ENCODE peak calls at places on chromosomes 1 and 21, in ten cellular contexts. U, N, O, M, X, V, B, E, S and F are unnamed samples. For H3K36me3 and H3K9me3, the result is how much of the 10 kb centered on the place peaks cover.

GRCh38 chr1:244654284-244655038 is 1.5 kb downstream of the DESI2 start:
- DNase-seq in E (no peak), S (no peak), V (no peak), N (no peak), O (no peak), M (no peak), B (no peak), X (no peak), U (no peak), F (no peak)

GRCh38 chr1:33347650-33347992 is 26.7 kb upstream of the A3GALT2 start:
- DNase-seq in V (no peak), B (no peak), N (no peak), U (no peak), M (no peak), S (peak), E (no peak), O (no peak), X (no peak), F (peak)

GRCh38 chr1:47332779-47333577 is 612 bp upstream of the CMPK1 start:
- DNase-seq in M (no peak), U (no peak), N (no peak), E (no peak), S (no peak), V (peak), B (no peak), O (no peak), X (no peak), F (no peak)

GRCh38 chr1:115140442-115141144 is 51.3 kb upstream of the TSPAN2 start:
- DNase-seq in M (no peak), X (no peak), E (no peak), N (no peak), O (no peak), V (no peak), S (no peak), B (no peak), U (no peak), F (no peak)

GRCh38 chr1:207876129-207876528 is 34.8 kb downstream of the CD34 start:
- DNase-seq in U (no peak), E (peak), X (no peak), N (no peak), O (no peak), V (peak), S (no peak), M (no peak), B (peak), F (no peak)

GRCh38 chr1:72412286-72412685 is 129.9 kb upstream of the NEGR1 start:
- DNase-seq in M (no peak), B (no peak), N (no peak), E (no peak), U (no peak), V (no peak), O (no peak), X (no peak), S (no peak), F (no peak)

GRCh38 chr1:160885080-160885479 is at the start of gene ITLN1:
- DNase-seq in M (no peak), E (no peak), B (no peak), S (no peak), N (no peak), O (no peak), U (no peak), X (no peak), V (no peak), F (no peak)

GRCh38 chr1:78716186-78716585 is 66.6 kb downstream of the IFI44 start:
- DNase-seq in M (no peak), E (no peak), U (no peak), X (no peak), V (no peak), B (no peak), O (no peak), S (no peak), N (no peak), F (no peak)

GRCh38 chr1:117838911-117839310 is 90.5 kb downstream of the GDAP2 start:
- DNase-seq in S (no peak), U (no peak), E (no peak), N (no peak), O (no peak), M (no peak), V (no peak), X (no peak), B (no peak), F (no peak)

GRCh38 chr1:224274970-224275626 is 54.9 kb downstream of the NVL start:
- DNase-seq in N (no peak), V (no peak), B (no peak), M (no peak), U (no peak), O (no peak), E (no peak), X (no peak), S (no peak), F (no peak)

GRCh38 chr1:183023146-183023600 is at the start of gene LAMC1:
- DNase-seq in S (peak), B (peak), V (peak), E (peak), U (peak), O (peak), M (no peak), X (peak), N (no peak), F (peak)

GRCh38 chr1:230891984-230892383 is 23.7 kb upstream of the C1orf198 start:
- DNase-seq in E (no peak), M (no peak), O (no peak), U (no peak), X (no peak), S (no peak), V (no peak), N (no peak), B (no peak), F (no peak)

GRCh38 chr21:35796834-35797233 is 263.5 kb downstream of the SETD4 start:
- DNase-seq in O (no peak), E (no peak), M (no peak), U (no peak), S (no peak), N (no peak), V (no peak), X (no peak), B (no peak), F (no peak)

GRCh38 chr1:174875306-174875705 is 124.4 kb upstream of the CACYBP start:
- DNase-seq in X (no peak), U (no peak), M (no peak), B (peak), V (peak), E (no peak), S (peak), O (no peak), N (no peak), F (no peak)

GRCh38 chr1:237875291-237875690 is 15.4 kb downstream of the ZP4 start:
- DNase-seq in E (no peak), B (peak), N (no peak), V (no peak), X (no peak), O (no peak), U (no peak), M (no peak), S (no peak), F (no peak)

GRCh38 chr21:36065497-36066036 is 4.3 kb upstream of the CBR1 start:
- DNase-seq in N (no peak), X (no peak), B (no peak), O (no peak), E (no peak), S (peak), V (no peak), U (no peak), M (no peak), F (no peak)

GRCh38 chr1:154943649-154944421 is 7.3 kb upstream of the PMVK start:
- DNase-seq in S (peak), M (peak), V (peak), E (peak), B (peak), U (no peak), X (peak), O (peak), N (no peak), F (no peak)

GRCh38 chr1:160795951-160796383 is at the start of gene LY9:
- DNase-seq in U (no peak), V (no peak), O (peak), E (no peak), M (peak), N (no peak), S (no peak), X (no peak), B (no peak), F (no peak)

GRCh38 chr1:100397681-100398080 is 45.4 kb downstream of the CDC14A start:
- DNase-seq in U (no peak), X (no peak), S (no peak), E (no peak), M (no peak), V (no peak), N (no peak), B (no peak), O (no peak), F (no peak)

GRCh38 chr21:45162115-45162514 is 87.7 kb downstream of the ADARB1 start:
- DNase-seq in E (no peak), S (no peak), O (no peak), B (no peak), X (no peak), U (no peak), V (no peak), N (no peak), M (no peak), F (no peak)

GRCh38 chr1:2104621-2105427 is 54.6 kb downstream of the PRKCZ start:
- DNase-seq in S (peak), X (no peak), B (peak), V (peak), O (no peak), E (peak), U (no peak), M (no peak), N (no peak), F (peak)

GRCh38 chr1:74455390-74455789 is 57.0 kb downstream of the LRRC53 start:
- DNase-seq in M (no peak), O (no peak), U (no peak), S (no peak), V (no peak), N (no peak), E (no peak), B (no peak), X (no peak), F (no peak)

GRCh38 chr21:25929859-25930520 is 195.2 kb downstream of the GABPA start:
- DNase-seq in S (peak), O (no peak), B (no peak), U (no peak), E (no peak), M (no peak), N (no peak), V (peak), X (no peak), F (peak)

GRCh38 chr1:202135221-202135721 is 9.3 kb downstream of the ARL8A start:
- DNase-seq in B (peak), U (peak), N (peak), S (peak), E (peak), M (peak), X (peak), V (peak), O (peak), F (peak)

GRCh38 chr1:185926562-185926961 is 192.4 kb downstream of the HMCN1 start:
- DNase-seq in M (no peak), S (no peak), O (no peak), B (no peak), E (no peak), U (no peak), X (no peak), N (no peak), V (no peak), F (no peak)

GRCh38 chr21:35335951-35336446 is 286.9 kb upstream of the RUNX1 start:
- DNase-seq in O (no peak), M (no peak), X (no peak), U (no peak), S (no peak), B (no peak), V (no peak), N (no peak), E (no peak), F (no peak)

GRCh38 chr21:35825954-35826353 is 234.4 kb downstream of the SETD4 start:
- DNase-seq in U (no peak), O (no peak), X (no peak), E (no peak), B (no peak), N (no peak), M (no peak), V (no peak), S (no peak), F (no peak)

GRCh38 chr1:21706151-21706835 is 37.1 kb upstream of the RAP1GAP start:
- DNase-seq in S (peak), X (no peak), B (peak), N (no peak), E (no peak), M (no peak), U (no peak), O (no peak), V (peak), F (no peak)

GRCh38 chr21:35732788-35733187 is 327.5 kb downstream of the SETD4 start:
- DNase-seq in N (no peak), O (no peak), S (no peak), U (no peak), V (no peak), X (no peak), B (no peak), E (no peak), M (no peak), F (no peak)

GRCh38 chr1:41242645-41243171 is 602 bp upstream of the SCMH1 start:
- DNase-seq in V (peak), N (no peak), E (no peak), X (no peak), U (no peak), M (no peak), B (no peak), S (no peak), O (no peak), F (no peak)

GRCh38 chr1:44049839-44050238 is 18.6 kb upstream of the SLC6A9 start:
- DNase-seq in E (no peak), B (no peak), S (no peak), O (no peak), M (no peak), N (peak), U (no peak), V (no peak), X (no peak), F (no peak)

GRCh38 chr1:153346067-153346723 is 2.4 kb downstream of the PGLYRP4 start:
- DNase-seq in S (no peak), M (no peak), B (peak), E (no peak), N (no peak), O (no peak), X (no peak), U (no peak), V (no peak), F (no peak)

GRCh38 chr1:8133657-8134430 is 107.7 kb upstream of the ERRFI1 start:
- DNase-seq in B (no peak), O (peak), U (peak), E (no peak), M (no peak), X (no peak), V (no peak), S (no peak), N (peak), F (peak)

GRCh38 chr1:21534674-21535378 is 25.6 kb downstream of the ALPL start:
- DNase-seq in B (peak), X (peak), E (peak), U (no peak), V (peak), O (peak), N (peak), M (no peak), S (peak), F (no peak)

GRCh38 chr1:45660336-45660735 is 26.0 kb downstream of the GPBP1L1 start:
- DNase-seq in U (no peak), V (no peak), X (no peak), B (no peak), S (no peak), N (no peak), O (no peak), E (no peak), M (no peak), F (no peak)

GRCh38 chr1:6180215-6180577 is at the start of gene CHD5:
- DNase-seq in E (no peak), O (no peak), U (no peak), M (no peak), X (no peak), V (peak), B (peak), N (no peak), S (peak), F (no peak)

GRCh38 chr1:53148123-53148522 is 5.7 kb upstream of the SLC1A7 start:
- DNase-seq in V (no peak), U (no peak), X (no peak), O (no peak), S (no peak), N (no peak), B (no peak), M (no peak), E (no peak), F (no peak)

GRCh38 chr1:62906428-62906886 is 122.5 kb downstream of the ATG4C start:
- DNase-seq in S (peak), O (no peak), M (no peak), N (no peak), U (no peak), B (peak), V (peak), E (peak), X (no peak), F (no peak)
- TF ChIP-seq CTCF in S (peak), O (no peak), M (no peak), N (peak), U (peak), B (peak), V (peak), E (peak), X (peak), F (no peak)

GRCh38 chr1:15640667-15641066 is 23.4 kb downstream of the DDI2 start:
- DNase-seq in E (no peak), M (no peak), O (no peak), S (no peak), B (no peak), N (no peak), U (no peak), X (no peak), V (no peak), F (no peak)
- H3K36me3 ChIP-seq in E (half or more), M (under half), O (half or more), S (under half), B (half or more), N (under half), U (half or more), X (under half), V (under half), F (half or more)

GRCh38 chr1:14705824-14706223 is 107.3 kb downstream of the KAZN start:
- DNase-seq in V (no peak), E (no peak), B (no peak), S (no peak), N (no peak), X (no peak), U (no peak), O (no peak), M (no peak), F (no peak)

GRCh38 chr1:14699596-14699995 is 101.1 kb downstream of the KAZN start:
- DNase-seq in V (no peak), U (no peak), N (no peak), S (peak), O (no peak), M (no peak), X (no peak), E (no peak), B (no peak), F (no peak)

GRCh38 chr1:14707774-14708450 is 109.4 kb downstream of the KAZN start:
- DNase-seq in M (no peak), E (no peak), S (no peak), X (no peak), O (peak), N (no peak), U (no peak), B (no peak), V (no peak), F (no peak)

GRCh38 chr1:14706656-14707055 is 108.2 kb downstream of the KAZN start:
- DNase-seq in V (no peak), M (no peak), X (no peak), O (no peak), N (no peak), U (no peak), B (no peak), S (no peak), E (no peak), F (no peak)

GRCh38 chr1:14704846-14705245 is 106.4 kb downstream of the KAZN start:
- DNase-seq in N (no peak), U (no peak), M (no peak), S (no peak), B (no peak), X (no peak), V (no peak), O (no peak), E (no peak), F (no peak)
- H3K9me3 ChIP-seq in N (under half), U (under half), M (under half), S (under half), B (under half), X (under half), V (under half), O (under half), E (under half), F (under half)

GRCh38 chr1:77126309-77126708 is 92.9 kb downstream of the PIGK start:
- DNase-seq in M (no peak), U (no peak), N (peak), X (peak), O (peak), V (peak), B (peak), E (no peak), S (peak), F (no peak)
- TF ChIP-seq CTCF in M (peak), U (peak), N (peak), X (peak), O (peak), V (peak), B (peak), E (peak), S (peak), F (peak)

DNA sequence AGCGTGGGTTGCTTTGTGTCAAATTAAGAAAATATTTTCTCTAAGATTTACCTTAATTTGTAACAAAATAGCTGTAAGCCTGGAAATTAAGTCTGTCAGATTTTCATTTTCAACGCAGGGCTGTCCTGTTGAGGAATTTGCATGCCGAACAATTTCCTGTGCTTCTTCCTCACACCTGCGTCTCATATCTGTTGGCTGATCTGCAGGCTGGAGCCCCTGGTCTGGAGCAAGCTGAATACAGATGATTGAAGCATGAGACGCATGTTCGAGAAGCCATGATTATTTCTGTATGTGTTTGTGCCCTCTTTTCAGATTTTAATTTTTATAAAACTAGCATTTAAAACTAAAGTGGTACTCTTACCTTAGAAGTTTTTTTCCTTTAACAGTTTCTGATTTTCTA is 9.8 kb downstream of the MIXL1 start:
- DNase-seq in S (no peak), X (no peak), B (no peak), O (no peak), U (no peak), E (no peak), N (no peak), V (no peak), M (no peak), F (no peak)
- H3K36me3 ChIP-seq in S (under half), X (under half), B (under half), O (under half), U (half or more), E (half or more), N (under half), V (under half), M (under half), F (under half)